ENCODE peak calls at places on chromosomes 7 and 10, in seven cellular contexts. One of them, this sample, is unnamed.

GRCh38 chr10:47317251-47317650 is 5.0 kb upstream of the GDF2 start:
- DNase-seq in fibroblast of lung: no peak
- DNase-seq in HFF-Myc: no peak
- DNase-seq in fibroblast of mammary gland: no peak
- DNase-seq in astrocyte: no peak
- DNase-seq in NB4: no peak
- DNase-seq in CD8-positive, alpha-beta T cell: no peak
- DNase-seq in this sample: no peak

GRCh38 chr7:108253275-108254044 is 123.3 kb upstream of the LAMB4 start:
- DNase-seq in fibroblast of lung: peak
- DNase-seq in HFF-Myc: no peak
- DNase-seq in fibroblast of mammary gland: peak
- DNase-seq in astrocyte: peak
- DNase-seq in NB4: no peak
- DNase-seq in CD8-positive, alpha-beta T cell: no peak
- DNase-seq in this sample: no peak

GRCh38 chr7:116672596-116673503 is 854 bp downstream of the MET start:
- DNase-seq in fibroblast of lung: peak
- DNase-seq in HFF-Myc: no peak
- DNase-seq in fibroblast of mammary gland: peak
- DNase-seq in astrocyte: peak
- DNase-seq in NB4: no peak
- DNase-seq in CD8-positive, alpha-beta T cell: no peak
- DNase-seq in this sample: peak

GRCh38 chr10:50622497-50623298 is 1.1 kb downstream of the SGMS1 start:
- DNase-seq in fibroblast of lung: peak
- DNase-seq in HFF-Myc: no peak
- DNase-seq in fibroblast of mammary gland: peak
- DNase-seq in astrocyte: peak
- DNase-seq in NB4: peak
- DNase-seq in CD8-positive, alpha-beta T cell: peak
- DNase-seq in this sample: peak

GRCh38 chr7:98265841-98266271 is 13.8 kb upstream of the TECPR1 start:
- DNase-seq in fibroblast of lung: peak
- DNase-seq in HFF-Myc: no peak
- DNase-seq in fibroblast of mammary gland: no peak
- DNase-seq in astrocyte: peak
- DNase-seq in NB4: no peak
- DNase-seq in CD8-positive, alpha-beta T cell: no peak
- DNase-seq in this sample: no peak

GRCh38 chr7:125516194-125516593 is 586.6 kb upstream of the POT1 start:
- DNase-seq in fibroblast of lung: no peak
- DNase-seq in HFF-Myc: no peak
- DNase-seq in fibroblast of mammary gland: no peak
- DNase-seq in astrocyte: no peak
- DNase-seq in NB4: no peak
- DNase-seq in CD8-positive, alpha-beta T cell: no peak
- DNase-seq in this sample: no peak

GRCh38 chr10:90111671-90112070 is 410.3 kb downstream of the KIF20B start:
- DNase-seq in fibroblast of lung: peak
- DNase-seq in HFF-Myc: no peak
- DNase-seq in fibroblast of mammary gland: peak
- DNase-seq in astrocyte: peak
- DNase-seq in NB4: no peak
- DNase-seq in CD8-positive, alpha-beta T cell: no peak
- DNase-seq in this sample: no peak

GRCh38 chr7:372939-373791 is 83.2 kb downstream of the FOXL3 start:
- DNase-seq in fibroblast of lung: peak
- DNase-seq in HFF-Myc: no peak
- DNase-seq in fibroblast of mammary gland: no peak
- DNase-seq in astrocyte: no peak
- DNase-seq in NB4: no peak
- DNase-seq in CD8-positive, alpha-beta T cell: peak
- DNase-seq in this sample: no peak

GRCh38 chr7:87148332-87148955 is 3.8 kb upstream of the DMTF1 start:
- DNase-seq in fibroblast of lung: peak
- DNase-seq in HFF-Myc: no peak
- DNase-seq in fibroblast of mammary gland: peak
- DNase-seq in astrocyte: no peak
- DNase-seq in NB4: peak
- DNase-seq in CD8-positive, alpha-beta T cell: no peak
- DNase-seq in this sample: peak

GRCh38 chr10:131891929-131892816 is 8.6 kb upstream of the PPP2R2D start:
- DNase-seq in fibroblast of lung: no peak
- DNase-seq in HFF-Myc: no peak
- DNase-seq in fibroblast of mammary gland: no peak
- DNase-seq in astrocyte: no peak
- DNase-seq in NB4: no peak
- DNase-seq in CD8-positive, alpha-beta T cell: no peak
- DNase-seq in this sample: no peak

GRCh38 chr10:131890276-131891195 is 10.3 kb upstream of the PPP2R2D start:
- DNase-seq in fibroblast of lung: no peak
- DNase-seq in HFF-Myc: no peak
- DNase-seq in fibroblast of mammary gland: no peak
- DNase-seq in astrocyte: no peak
- DNase-seq in NB4: no peak
- DNase-seq in CD8-positive, alpha-beta T cell: no peak
- DNase-seq in this sample: no peak

GRCh38 chr10:131889755-131890154 is 11.1 kb upstream of the PPP2R2D start:
- DNase-seq in fibroblast of lung: no peak
- DNase-seq in HFF-Myc: no peak
- DNase-seq in fibroblast of mammary gland: no peak
- DNase-seq in astrocyte: no peak
- DNase-seq in NB4: no peak
- DNase-seq in CD8-positive, alpha-beta T cell: no peak
- DNase-seq in this sample: no peak

GRCh38 chr10:131892817-131893675 is 7.8 kb upstream of the PPP2R2D start:
- DNase-seq in fibroblast of lung: no peak
- DNase-seq in HFF-Myc: no peak
- DNase-seq in fibroblast of mammary gland: no peak
- DNase-seq in astrocyte: no peak
- DNase-seq in NB4: no peak
- DNase-seq in CD8-positive, alpha-beta T cell: no peak
- DNase-seq in this sample: no peak

GRCh38 chr10:131891196-131891928 is 9.4 kb upstream of the PPP2R2D start:
- DNase-seq in fibroblast of lung: no peak
- DNase-seq in HFF-Myc: no peak
- DNase-seq in fibroblast of mammary gland: no peak
- DNase-seq in astrocyte: no peak
- DNase-seq in NB4: peak
- DNase-seq in CD8-positive, alpha-beta T cell: no peak
- DNase-seq in this sample: peak
- TF ChIP-seq CTCF in fibroblast of lung: no peak
- TF ChIP-seq CTCF in HFF-Myc: no peak
- TF ChIP-seq CTCF in fibroblast of mammary gland: no peak
- TF ChIP-seq CTCF in astrocyte: no peak
- TF ChIP-seq CTCF in NB4: peak
- TF ChIP-seq CTCF in CD8-positive, alpha-beta T cell: no peak
- TF ChIP-seq CTCF in this sample: peak

GRCh38 chr7:77823787-77824186 is 25.2 kb downstream of the PHTF2 start:
- DNase-seq in fibroblast of lung: peak
- DNase-seq in HFF-Myc: no peak
- DNase-seq in fibroblast of mammary gland: no peak
- DNase-seq in astrocyte: peak
- DNase-seq in NB4: no peak
- DNase-seq in CD8-positive, alpha-beta T cell: no peak
- DNase-seq in this sample: no peak
- H3K4me3 ChIP-seq in fibroblast of lung: no peak
- H3K4me3 ChIP-seq in HFF-Myc: no peak
- H3K4me3 ChIP-seq in fibroblast of mammary gland: no peak
- H3K4me3 ChIP-seq in astrocyte: no peak
- H3K4me3 ChIP-seq in NB4: no peak
- H3K4me3 ChIP-seq in CD8-positive, alpha-beta T cell: no peak
- H3K4me3 ChIP-seq in this sample: no peak

DNA sequence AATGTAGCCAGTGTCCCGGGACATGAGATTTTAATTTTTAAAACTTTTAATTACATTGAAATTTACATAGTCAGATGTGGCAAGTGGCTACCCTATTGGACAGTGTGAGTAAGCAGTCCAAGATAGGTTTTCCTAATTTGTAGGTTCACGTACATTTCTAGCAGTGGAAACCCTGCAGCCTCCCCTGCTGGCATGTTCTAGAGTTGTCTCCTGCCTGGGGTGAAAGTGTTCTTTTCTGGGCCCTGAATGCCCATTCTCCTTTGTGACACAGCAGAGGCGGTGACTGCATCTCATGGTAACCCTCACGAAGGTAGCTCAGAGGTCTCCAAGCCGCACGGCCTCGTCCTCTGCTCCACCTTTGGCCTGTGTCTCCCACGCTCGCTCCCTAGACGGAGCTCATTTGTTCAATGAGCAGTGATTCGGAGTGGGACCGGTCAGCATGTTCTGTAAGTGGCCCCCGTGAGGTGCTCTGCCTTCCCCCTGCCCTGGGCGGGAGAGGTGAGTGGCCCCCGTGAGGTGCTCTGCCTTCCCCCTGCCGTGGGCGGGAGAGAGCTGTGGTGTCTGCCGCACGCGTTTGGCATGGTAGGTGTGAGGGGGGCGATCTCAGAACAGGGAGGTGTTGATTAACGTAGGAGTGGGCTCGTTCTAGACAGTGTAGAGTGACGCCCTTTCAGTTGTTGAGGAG is 18.0 kb downstream of the WDR37 start:
- DNase-seq in fibroblast of lung: no peak
- DNase-seq in HFF-Myc: no peak
- DNase-seq in fibroblast of mammary gland: no peak
- DNase-seq in astrocyte: no peak
- DNase-seq in NB4: peak
- DNase-seq in CD8-positive, alpha-beta T cell: no peak
- DNase-seq in this sample: no peak
- TF ChIP-seq CTCF in fibroblast of lung: no peak
- TF ChIP-seq CTCF in HFF-Myc: no peak
- TF ChIP-seq CTCF in fibroblast of mammary gland: peak
- TF ChIP-seq CTCF in astrocyte: no peak
- TF ChIP-seq CTCF in NB4: peak
- TF ChIP-seq CTCF in CD8-positive, alpha-beta T cell: peak
- TF ChIP-seq CTCF in this sample: peak

DNA sequence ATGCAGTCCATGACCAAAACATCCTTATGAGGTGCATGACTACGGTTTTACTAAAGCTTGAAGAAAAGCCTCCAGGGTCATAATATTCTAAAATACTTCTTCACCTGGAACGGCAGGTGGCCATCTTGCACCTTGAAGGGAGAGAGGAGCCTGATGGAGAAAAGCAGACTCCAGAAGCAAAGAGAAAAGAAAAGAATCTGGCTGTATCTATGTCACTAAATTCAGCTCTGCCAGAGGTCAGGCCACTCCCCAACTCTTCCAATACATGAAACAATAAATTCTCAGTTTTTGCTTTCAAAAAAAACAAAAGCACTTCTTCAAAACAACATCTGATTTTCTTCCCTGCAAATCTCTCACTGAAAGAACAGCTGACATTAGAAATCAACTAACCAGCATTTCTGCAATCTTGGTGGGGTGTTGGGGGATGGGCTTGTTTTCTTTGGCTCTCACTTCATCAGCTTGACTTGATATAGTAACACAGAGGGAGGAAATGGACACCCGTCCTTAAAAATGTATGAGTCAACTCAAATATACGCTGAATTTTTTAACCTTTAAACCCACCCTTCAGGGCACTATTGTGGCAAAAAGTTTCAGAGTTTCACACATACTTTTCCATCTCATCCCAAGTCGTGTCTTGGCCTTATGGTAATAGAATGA is 21.6 kb downstream of the HIBADH start:
- DNase-seq in fibroblast of lung: peak
- DNase-seq in HFF-Myc: no peak
- DNase-seq in fibroblast of mammary gland: peak
- DNase-seq in astrocyte: peak
- DNase-seq in NB4: peak
- DNase-seq in CD8-positive, alpha-beta T cell: no peak
- DNase-seq in this sample: peak
- H3K4me3 ChIP-seq in fibroblast of lung: no peak
- H3K4me3 ChIP-seq in HFF-Myc: no peak
- H3K4me3 ChIP-seq in fibroblast of mammary gland: no peak
- H3K4me3 ChIP-seq in astrocyte: no peak
- H3K4me3 ChIP-seq in NB4: no peak
- H3K4me3 ChIP-seq in CD8-positive, alpha-beta T cell: no peak
- H3K4me3 ChIP-seq in this sample: no peak

This sample was measured in epithelial cell of esophagus.